ENCODE peak calls at places on chromosomes 11 and 22, in seven cellular contexts. M, K, D, R, E, V and O are unnamed samples.

GRCh38 chr11:98979212-98979611 is 41.5 kb upstream of the CNTN5 start:
- DNase-seq in M (no peak), K (no peak), D (no peak), R (no peak), E (no peak), V (no peak), O (no peak)

GRCh38 chr11:79007811-79008294 is 433.0 kb downstream of the TENM4 start:
- DNase-seq in M (no peak), K (no peak), D (no peak), R (no peak), E (no peak), V (no peak), O (no peak)

GRCh38 chr11:66467034-66467659 is 442 bp downstream of the PELI3 start:
- DNase-seq in M (no peak), K (no peak), D (peak; percentile 29), R (peak; percentile 60), E (peak; percentile 48), V (peak; percentile 27), O (no peak)

GRCh38 chr11:15865212-15865987 is 490.9 kb downstream of the SOX6 start:
- DNase-seq in M (no peak), K (no peak), D (no peak), R (no peak), E (no peak), V (no peak), O (no peak)

GRCh38 chr11:120893431-120894206 is 130.3 kb upstream of the TBCEL start:
- DNase-seq in M (no peak), K (no peak), D (no peak), R (no peak), E (no peak), V (no peak), O (no peak)

GRCh38 chr11:121478895-121479281 is 26.1 kb upstream of the SORL1-AS1 start:
- DNase-seq in M (no peak), K (no peak), D (no peak), R (no peak), E (no peak), V (no peak), O (no peak)

GRCh38 chr11:86800076-86800955 is at the start of gene PRSS23:
- DNase-seq in M (peak; percentile 16), K (no peak), D (peak; percentile 71), R (peak; percentile 58), E (peak; percentile 19), V (peak; percentile 66), O (no peak)

GRCh38 chr11:85835263-85835662 is 19.9 kb upstream of the CCDC83 start:
- DNase-seq in M (no peak), K (no peak), D (no peak), R (no peak), E (no peak), V (no peak), O (no peak)

GRCh38 chr22:22168190-22168940 is 76.2 kb upstream of the VPREB1 start:
- DNase-seq in M (no peak), K (peak; percentile 7), D (peak; percentile 94), R (no peak), E (peak; percentile 39), V (peak; percentile 37), O (no peak)

GRCh38 chr11:48013269-48013901 is 33.0 kb downstream of the PTPRJ start:
- DNase-seq in M (peak; percentile 39), K (no peak), D (no peak), R (no peak), E (peak; percentile 68), V (peak; percentile 45), O (no peak)

GRCh38 chr22:28424427-28425080 is 255.1 kb downstream of the TTC28 start:
- DNase-seq in M (no peak), K (no peak), D (no peak), R (no peak), E (no peak), V (peak; percentile 60), O (no peak)

GRCh38 chr11:77167111-77167626 is 39.1 kb downstream of the MYO7A start:
- DNase-seq in M (no peak), K (no peak), D (no peak), R (no peak), E (no peak), V (no peak), O (no peak)

GRCh38 chr11:19746081-19746480 is 33.4 kb downstream of the NAV2 start:
- DNase-seq in M (no peak), K (no peak), D (no peak), R (no peak), E (no peak), V (no peak), O (no peak)

GRCh38 chr11:108938604-108939003 is 273.7 kb downstream of the DDX10 start:
- DNase-seq in M (no peak), K (no peak), D (no peak), R (no peak), E (no peak), V (peak; percentile 45), O (no peak)

GRCh38 chr11:130003717-130004001 is 1.0 kb upstream of the PRDM10 start:
- DNase-seq in M (no peak), K (no peak), D (peak; percentile 80), R (no peak), E (no peak), V (no peak), O (no peak)

GRCh38 chr11:133955091-133955846 is 1.5 kb downstream of the IGSF9B start:
- DNase-seq in M (no peak), K (peak; percentile 38), D (no peak), R (peak; percentile 73), E (peak; percentile 74), V (no peak), O (no peak)

GRCh38 chr11:61730222-61730994 is 22.0 kb upstream of the MYRF start:
- DNase-seq in M (no peak), K (no peak), D (no peak), R (no peak), E (no peak), V (no peak), O (no peak)

GRCh38 chr22:23251445-23252093 is 71.3 kb downstream of the BCR start:
- DNase-seq in M (no peak), K (no peak), D (no peak), R (no peak), E (no peak), V (peak; percentile 37), O (no peak)

GRCh38 chr11:125398994-125399638 is 96.9 kb downstream of the FEZ1 start:
- DNase-seq in M (no peak), K (no peak), D (no peak), R (peak; percentile 72), E (no peak), V (no peak), O (no peak)

GRCh38 chr11:118632577-118633318 is 25.3 kb downstream of the PHLDB1 start:
- DNase-seq in M (no peak), K (no peak), D (no peak), R (no peak), E (no peak), V (no peak), O (no peak)

GRCh38 chr11:71484248-71485062 is 31.5 kb downstream of the NADSYN1 start:
- DNase-seq in M (no peak), K (no peak), D (no peak), R (no peak), E (no peak), V (no peak), O (no peak)

GRCh38 chr11:6705905-6706535 is 22.9 kb upstream of the MRPL17 start:
- DNase-seq in M (no peak), K (peak; percentile 36), D (peak; percentile 45), R (peak; percentile 54), E (peak; percentile 24), V (peak; percentile 37), O (no peak)